ENCODE peak calls at places on chromosome 9, in ten cellular contexts. T is ovary; E is suprapubic skin; O is Peyer's patch; C is CD8-positive, alpha-beta T cell; S is mucosa of descending colon; J is breast epithelium; A is cardiac muscle cell; P is adrenal gland; Z is SJSA1. K is an unnamed sample.

GRCh38 chr9:38158628-38159027 is 89.6 kb upstream of the SHB start:
- DNase-seq in T (no peak), E (no peak), O (no peak), C (no peak), S (no peak), J (no peak), A (no peak), P (no peak), Z (no peak), K (no peak)

GRCh38 chr9:80449513-80449912 is 877.7 kb downstream of the TLE4 start:
- DNase-seq in T (no peak), E (no peak), O (no peak), C (no peak), S (no peak), J (no peak), A (no peak), P (no peak), Z (no peak), K (no peak)

GRCh38 chr9:109805054-109805453 is 25.1 kb downstream of the PALM2AKAP2 start:
- DNase-seq in T (no peak), E (no peak), O (no peak), C (no peak), S (no peak), J (no peak), A (peak; percentile 37), P (no peak), Z (no peak), K (no peak)

GRCh38 chr9:133148351-133149129 is 15.2 kb downstream of the GBGT1 start:
- DNase-seq in T (peak; percentile 68), E (peak; percentile 87), O (peak; percentile 83), C (peak; percentile 62), S (peak; percentile 64), J (peak; percentile 69), A (peak; percentile 22), P (peak; percentile 71), Z (no peak), K (peak; percentile 68)

GRCh38 chr9:27441741-27442070 is 82.4 kb upstream of the IFNK start:
- DNase-seq in T (no peak), E (no peak), O (no peak), C (no peak), S (no peak), J (no peak), A (no peak), P (no peak), Z (no peak), K (no peak)

GRCh38 chr9:38315085-38315595 is 77.4 kb upstream of the ALDH1B1 start:
- DNase-seq in T (no peak), E (no peak), O (no peak), C (no peak), S (no peak), J (no peak), A (no peak), P (no peak), Z (no peak), K (no peak)

GRCh38 chr9:69027355-69028097 is 8.0 kb upstream of the FXN start:
- DNase-seq in T (no peak), E (no peak), O (no peak), C (peak; percentile 37), S (peak; percentile 64), J (no peak), A (peak; percentile 73), P (peak; percentile 31), Z (peak; percentile 17), K (peak; percentile 78)

GRCh38 chr9:32378496-32378895 is 5.9 kb upstream of the ACO1 start:
- DNase-seq in T (no peak), E (no peak), O (no peak), C (peak; percentile 41), S (peak; percentile 46), J (no peak), A (peak; percentile 67), P (peak; percentile 47), Z (peak; percentile 29), K (peak; percentile 88)

GRCh38 chr9:33202552-33203300 is 35.6 kb upstream of the B4GALT1 start:
- DNase-seq in T (no peak), E (no peak), O (no peak), C (peak; percentile 26), S (peak; percentile 48), J (no peak), A (no peak), P (peak; percentile 23), Z (no peak), K (peak; percentile 37)

GRCh38 chr9:1046639-1047604 is 3.2 kb upstream of the DMRT2 start:
- DNase-seq in T (no peak), E (no peak), O (no peak), C (no peak), S (no peak), J (no peak), A (peak; percentile 18), P (no peak), Z (no peak), K (no peak)

GRCh38 chr9:70418822-70419545 is 4.5 kb upstream of the KLF9 start:
- DNase-seq in T (peak; percentile 96), E (peak; percentile 99), O (peak; percentile 95), C (peak; percentile 80), S (peak; percentile 92), J (peak; percentile 96), A (peak; percentile 95), P (peak; percentile 96), Z (peak; percentile 90), K (peak; percentile 98)

GRCh38 chr9:89746385-89747116 is 141.7 kb downstream of the GADD45G start:
- DNase-seq in T (no peak), E (no peak), O (no peak), C (no peak), S (no peak), J (no peak), A (no peak), P (no peak), Z (no peak), K (no peak)

GRCh38 chr9:137064027-137064879 is 6.1 kb downstream of the SAPCD2 start:
- DNase-seq in T (peak; percentile 54), E (no peak), O (peak; percentile 85), C (peak; percentile 68), S (peak; percentile 82), J (no peak), A (peak; percentile 67), P (peak; percentile 59), Z (no peak), K (peak; percentile 76)

GRCh38 chr9:69472101-69472625 is 147.1 kb downstream of the ENTREP1 start:
- DNase-seq in T (no peak), E (no peak), O (no peak), C (no peak), S (no peak), J (no peak), A (no peak), P (no peak), Z (no peak), K (no peak)

GRCh38 chr9:90408659-90409058 is 234.0 kb downstream of the DIRAS2 start:
- DNase-seq in T (no peak), E (no peak), O (no peak), C (no peak), S (no peak), J (no peak), A (no peak), P (no peak), Z (no peak), K (no peak)

GRCh38 chr9:98369471-98369870 is 114.0 kb upstream of the TBC1D2 start:
- DNase-seq in T (no peak), E (no peak), O (no peak), C (no peak), S (no peak), J (no peak), A (no peak), P (no peak), Z (no peak), K (no peak)

GRCh38 chr9:20481437-20481836 is 140.9 kb downstream of the MLLT3 start:
- DNase-seq in T (no peak), E (no peak), O (no peak), C (no peak), S (no peak), J (no peak), A (no peak), P (no peak), Z (no peak), K (no peak)

GRCh38 chr9:124357591-124358361 is 57.5 kb downstream of the PSMB7 start:
- DNase-seq in T (no peak), E (no peak), O (no peak), C (no peak), S (no peak), J (no peak), A (no peak), P (no peak), Z (no peak), K (no peak)

GRCh38 chr9:31185831-31186230 is 1198.6 kb upstream of the ACO1 start:
- DNase-seq in T (no peak), E (no peak), O (no peak), C (no peak), S (no peak), J (no peak), A (no peak), P (no peak), Z (no peak), K (peak; percentile 51)

GRCh38 chr9:81687521-81688261 is 1.7 kb downstream of the TLE1 start:
- DNase-seq in T (peak; percentile 58), E (peak; percentile 77), O (peak; percentile 74), C (no peak), S (peak; percentile 68), J (peak; percentile 56), A (peak; percentile 36), P (peak; percentile 75), Z (peak; percentile 58), K (peak; percentile 59)
- H3K36me3 ChIP-seq in T (no peaks in the 10 kb centered on the region), E (no peaks in the 10 kb centered on the region), O (no peaks in the 10 kb centered on the region), C (no peaks in the 10 kb centered on the region), S (no peaks in the 10 kb centered on the region), J (no peaks in the 10 kb centered on the region), A (no peaks in the 10 kb centered on the region), P (no peaks in the 10 kb centered on the region), Z (peaks cover 22% of the 10 kb centered on the region), K (peaks cover 27% of the 10 kb centered on the region)

DNA sequence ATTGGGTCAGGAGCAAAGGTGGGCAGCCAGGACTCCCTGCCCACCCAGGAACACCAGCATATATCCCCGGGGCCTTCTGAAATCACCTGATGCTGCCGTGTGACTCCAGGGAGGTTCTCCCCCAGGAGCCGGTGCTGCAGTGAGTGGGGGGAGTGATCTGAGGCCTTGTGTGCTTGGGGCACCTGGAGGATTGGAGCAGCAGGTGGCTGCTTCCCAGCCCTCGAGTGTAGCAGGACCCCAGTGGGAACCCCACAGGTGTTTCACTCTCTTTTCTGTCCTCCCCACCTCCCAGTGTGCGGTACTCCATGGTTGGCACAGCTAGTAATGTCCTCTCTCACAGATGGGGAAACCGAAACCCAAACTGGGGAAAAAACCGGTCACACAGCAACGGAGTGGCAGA is 20.4 kb downstream of the NCS1 start:
- DNase-seq in T (no peak), E (no peak), O (no peak), C (no peak), S (no peak), J (no peak), A (no peak), P (no peak), Z (no peak), K (no peak)
- H3K4me3 ChIP-seq in T (no peak overlapping the region), E (no peak overlapping the region), O (no peak overlapping the region), C (no peak overlapping the region), S (no peak overlapping the region), J (no peak overlapping the region), A (no peak overlapping the region), P (no peak overlapping the region), Z (no peak overlapping the region), K (no peak overlapping the region)

GRCh38 chr9:35746583-35746982 is 2.4 kb downstream of the GBA2 start:
- DNase-seq in T (no peak), E (no peak), O (peak; percentile 62), C (no peak), S (peak; percentile 72), J (no peak), A (no peak), P (no peak), Z (peak; percentile 4), K (peak; percentile 24)
- H3K4me1 ChIP-seq in T (peaks cover 22% of the 10 kb centered on the region), E (peaks cover 51% of the 10 kb centered on the region), O (peaks cover 52% of the 10 kb centered on the region), C (peaks cover 51% of the 10 kb centered on the region), S (peaks cover 33% of the 10 kb centered on the region), J (peaks cover 6% of the 10 kb centered on the region), A (peaks cover 16% of the 10 kb centered on the region), P (peaks cover 48% of the 10 kb centered on the region), Z (peaks cover 21% of the 10 kb centered on the region), K (peaks cover 34% of the 10 kb centered on the region)

GRCh38 chr9:92048924-92049625 is 66.1 kb downstream of the SPTLC1 start:
- DNase-seq in T (no peak), E (no peak), O (no peak), C (no peak), S (no peak), J (no peak), A (no peak), P (no peak), Z (no peak), K (peak; percentile 20)
- H3K36me3 ChIP-seq in T (no peaks in the 10 kb centered on the region), E (peaks cover 68% of the 10 kb centered on the region), O (no peaks in the 10 kb centered on the region), C (peaks cover 45% of the 10 kb centered on the region), S (no peaks in the 10 kb centered on the region), J (peaks cover 2% of the 10 kb centered on the region), A (peaks cover 30% of the 10 kb centered on the region), P (no peaks in the 10 kb centered on the region), Z (peaks cover 69% of the 10 kb centered on the region), K (peaks cover 70% of the 10 kb centered on the region)

K was measured in adipocyte.